ENCODE peak calls at places on chromosomes 16 and 17, in four cellular contexts. Q is neuronal stem cell; S is CD8-positive, alpha-beta memory T cell; U is aorta. I is an unnamed sample.

GRCh38 chr17:46983782-46984181 is 4.7 kb upstream of the RPRML start:
- DNase-seq in U (no peak), Q (no peak), S (no peak), I (no peak)

GRCh38 chr17:61928101-61928436 is 287 bp upstream of the INTS2 start:
- DNase-seq in S (no peak), U (no peak), Q (no peak), I (no peak)

GRCh38 chr17:62925267-62925836 is 40.7 kb upstream of the TANC2 start:
- DNase-seq in U (no peak), S (no peak), Q (no peak), I (no peak)

GRCh38 chr17:1047177-1047885 is 50.4 kb downstream of the TIMM22 start:
- DNase-seq in S (no peak), Q (no peak), U (peak; percentile 89), I (peak; percentile 95)

GRCh38 chr16:84059111-84059510 is 16.5 kb upstream of the SLC38A8 start:
- DNase-seq in Q (no peak), U (no peak), S (no peak), I (no peak)

GRCh38 chr17:69448431-69449102 is 34.1 kb downstream of the MAP2K6 start:
- DNase-seq in U (no peak), Q (peak; percentile 73), S (no peak), I (no peak)

GRCh38 chr16:87829123-87829980 is 40.0 kb downstream of the SLC7A5 start:
- DNase-seq in U (no peak), Q (no peak), S (no peak), I (no peak)

GRCh38 chr17:38881600-38882191 is 11.8 kb downstream of the LASP1 start:
- DNase-seq in U (peak; percentile 86), Q (no peak), S (peak; percentile 63), I (peak; percentile 84)

GRCh38 chr17:68602267-68602644 is 1.1 kb upstream of the FAM20A start:
- DNase-seq in S (no peak), U (no peak), Q (no peak), I (no peak)

GRCh38 chr17:57415737-57416354 is 159.5 kb downstream of the MSI2 start:
- DNase-seq in Q (no peak), S (no peak), U (no peak), I (no peak)
- H3K4me1 ChIP-seq in Q (peaks cover 9% of the 10 kb centered on the region), S (no peaks in the 10 kb centered on the region), U (no peaks in the 10 kb centered on the region), I (no peaks in the 10 kb centered on the region)

GRCh38 chr17:8122391-8122922 is 1.4 kb downstream of the HES7 start:
- DNase-seq in Q (no peak), S (no peak), U (no peak), I (no peak)
- H3K27me3 ChIP-seq in Q (peaks cover 53% of the 10 kb centered on the region), S (peaks cover 7% of the 10 kb centered on the region), U (no peaks in the 10 kb centered on the region), I (peaks cover 4% of the 10 kb centered on the region)

GRCh38 chr17:77485089-77485833 is 344.5 kb downstream of the SEC14L1 start:
- DNase-seq in U (no peak), S (peak; percentile 49), Q (no peak), I (no peak)
- H3K36me3 ChIP-seq in U (no peaks in the 10 kb centered on the region), S (peaks cover 76% of the 10 kb centered on the region), Q (peaks cover 94% of the 10 kb centered on the region), I (peaks cover 47% of the 10 kb centered on the region)

GRCh38 chr16:81604960-81605383 is 160.4 kb downstream of the CMIP start:
- DNase-seq in U (no peak), S (no peak), Q (no peak), I (no peak)
- H3K4me1 ChIP-seq in U (no peaks in the 10 kb centered on the region), S (no peaks in the 10 kb centered on the region), Q (peaks cover 22% of the 10 kb centered on the region), I (no peaks in the 10 kb centered on the region)

GRCh38 chr16:12455287-12455798 is 348.3 kb downstream of the CPPED1 start:
- DNase-seq in U (peak; percentile 81), S (no peak), Q (peak; percentile 51), I (no peak)

GRCh38 chr16:12453832-12454231 is 349.9 kb downstream of the CPPED1 start:
- DNase-seq in U (no peak), Q (no peak), S (no peak), I (no peak)

GRCh38 chr16:12450381-12450780 is 353.3 kb downstream of the CPPED1 start:
- DNase-seq in S (no peak), U (no peak), Q (no peak), I (no peak)

GRCh38 chr16:12449795-12450194 is 353.9 kb downstream of the CPPED1 start:
- DNase-seq in S (no peak), U (no peak), Q (no peak), I (no peak)

GRCh38 chr16:12452549-12452948 is 351.1 kb downstream of the CPPED1 start:
- DNase-seq in S (no peak), Q (no peak), U (no peak), I (no peak)
- H3K27me3 ChIP-seq in S (no peaks in the 10 kb centered on the region), Q (no peaks in the 10 kb centered on the region), U (no peaks in the 10 kb centered on the region), I (no peaks in the 10 kb centered on the region)

DNA sequence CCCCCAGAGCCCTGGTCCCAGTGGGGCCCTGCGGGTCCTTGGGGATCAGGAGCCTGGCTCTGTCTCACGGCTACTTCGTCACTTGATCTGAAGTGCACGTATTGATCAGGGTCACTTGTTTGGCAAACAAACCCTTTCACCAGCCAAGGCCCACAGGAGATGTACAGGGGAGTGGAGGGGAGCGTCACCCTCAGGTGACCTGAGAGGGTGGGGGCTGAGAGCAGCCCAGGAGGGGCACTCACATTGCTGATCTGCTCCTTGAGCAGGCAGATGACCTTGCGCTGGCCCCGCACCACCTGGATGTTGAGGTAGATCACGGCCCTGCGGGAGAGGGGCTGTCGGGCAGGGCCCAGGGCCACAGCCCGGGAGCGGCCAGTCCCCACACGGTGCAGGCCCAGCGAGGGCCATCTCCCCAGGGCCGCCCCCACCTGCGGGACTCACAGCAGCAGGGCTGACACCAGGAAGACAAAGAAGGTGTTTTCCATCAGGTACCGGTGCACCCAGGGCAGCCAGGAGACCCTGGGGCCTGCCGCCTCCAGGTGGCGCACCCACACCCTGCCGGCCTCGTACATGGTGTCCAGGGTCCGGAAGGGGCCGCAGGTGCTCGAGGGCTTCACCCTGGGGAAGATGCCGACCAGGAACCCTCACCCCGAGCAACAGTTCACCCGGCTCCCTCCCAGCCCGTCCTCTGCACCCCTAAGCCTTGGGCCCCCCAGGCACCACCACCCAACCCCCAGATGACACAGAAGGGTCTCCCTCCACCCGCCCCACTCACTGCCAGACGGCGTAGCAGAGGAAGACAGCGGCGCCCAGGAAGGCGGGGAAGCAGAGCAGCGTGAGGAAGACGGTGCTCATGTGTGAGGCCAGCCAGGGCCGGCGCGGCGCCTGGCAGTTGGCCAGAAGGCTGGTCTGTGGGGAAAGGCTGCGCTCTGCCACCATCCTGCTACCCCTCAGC is 11.3 kb downstream of the TMC6 start:
- DNase-seq in U (no peak), Q (no peak), S (peak; percentile 49), I (no peak)
- H3K36me3 ChIP-seq in U (no peaks in the 10 kb centered on the region), Q (no peaks in the 10 kb centered on the region), S (peaks cover 62% of the 10 kb centered on the region), I (peaks cover 4% of the 10 kb centered on the region)

GRCh38 chr17:77379065-77379428 is 238.3 kb downstream of the SEC14L1 start:
- DNase-seq in Q (no peak), U (no peak), S (peak; percentile 39), I (no peak)
- H3K4me1 ChIP-seq in Q (peaks cover 74% of the 10 kb centered on the region), U (no peaks in the 10 kb centered on the region), S (peaks cover 93% of the 10 kb centered on the region), I (no peaks in the 10 kb centered on the region)

I was measured in tibial artery.